ENCODE peak calls at places on chromosomes 6 and 20, in ten cellular contexts. Z, O, C, Y, W, V, D, U, A and F are unnamed samples. For H3K4me1, the result is how much of the 10 kb centered on the place peaks cover.

GRCh38 chr6:69953491-69953890 is 87.1 kb downstream of the COL19A1 start:
- DNase-seq in U (no peak), D (no peak), C (no peak), W (no peak), V (no peak), Y (no peak), Z (no peak), A (no peak), O (no peak), F (no peak)

GRCh38 chr6:134835998-134836397 is 113.9 kb downstream of the ALDH8A1 start:
- DNase-seq in U (no peak), O (no peak), C (no peak), W (no peak), A (no peak), Y (no peak), V (no peak), Z (no peak), D (no peak), F (no peak)

GRCh38 chr6:33616913-33617312 is 4.2 kb upstream of the ITPR3 start:
- DNase-seq in W (no peak), C (no peak), O (no peak), A (no peak), U (no peak), V (no peak), Y (no peak), Z (no peak), D (no peak), F (no peak)

GRCh38 chr6:121190122-121190521 is 144.2 kb downstream of the TBC1D32 start:
- DNase-seq in A (no peak), U (no peak), O (no peak), C (no peak), Y (no peak), V (no peak), Z (no peak), D (no peak), W (no peak), F (no peak)

GRCh38 chr20:50460608-50461268 is 49.4 kb upstream of the PTPN1 start:
- DNase-seq in D (peak), Y (peak), U (peak), A (peak), C (peak), Z (peak), O (peak), V (peak), W (peak), F (no peak)

GRCh38 chr6:96520039-96520850 is 1.4 kb upstream of the UFL1 start:
- DNase-seq in Y (no peak), Z (no peak), U (no peak), V (peak), A (no peak), W (peak), D (peak), C (no peak), O (peak), F (peak)

GRCh38 chr6:29626948-29627761 is 5.8 kb downstream of the GABBR1 start:
- DNase-seq in V (no peak), U (no peak), C (no peak), O (peak), Y (no peak), D (no peak), W (peak), Z (no peak), A (no peak), F (no peak)

GRCh38 chr6:44115866-44116265 is 11.4 kb downstream of the MRPL14 start:
- DNase-seq in Z (no peak), U (no peak), V (no peak), A (no peak), Y (no peak), C (no peak), D (no peak), W (no peak), O (no peak), F (peak)

GRCh38 chr6:118719351-118720124 is 68.1 kb upstream of the CEP85L start:
- DNase-seq in D (no peak), W (no peak), A (no peak), Y (no peak), Z (no peak), U (peak), V (no peak), C (no peak), O (no peak), F (no peak)

GRCh38 chr6:3549314-3549940 is 92.6 kb upstream of the SLC22A23 start:
- DNase-seq in Z (no peak), A (no peak), D (no peak), V (no peak), O (no peak), U (no peak), Y (no peak), C (no peak), W (no peak), F (peak)

GRCh38 chr6:43628392-43629103 is 516 bp downstream of the GTPBP2 start:
- DNase-seq in U (peak), V (peak), D (no peak), Z (peak), W (peak), C (peak), Y (no peak), A (peak), O (peak), F (no peak)

GRCh38 chr6:43584892-43585570 is 9.0 kb downstream of the POLH start:
- DNase-seq in V (no peak), D (no peak), C (no peak), Y (no peak), Z (no peak), O (no peak), W (no peak), U (peak), A (no peak), F (no peak)

GRCh38 chr20:33666293-33667244 is at the start of gene ACTL10:
- DNase-seq in D (peak), W (peak), O (peak), Z (peak), C (no peak), V (peak), Y (peak), A (peak), U (peak), F (peak)

GRCh38 chr20:33669224-33669623 is 2.5 kb downstream of the ACTL10 start:
- DNase-seq in D (no peak), U (no peak), W (no peak), Y (no peak), C (no peak), Z (no peak), V (no peak), A (no peak), O (no peak), F (no peak)

GRCh38 chr20:33668791-33669155 is 2.0 kb downstream of the ACTL10 start:
- DNase-seq in Y (no peak), O (no peak), Z (no peak), W (no peak), U (no peak), V (no peak), A (no peak), C (no peak), D (no peak), F (no peak)

GRCh38 chr20:33667245-33668086 is 723 bp downstream of the ACTL10 start:
- DNase-seq in D (peak), Y (peak), C (no peak), O (peak), V (peak), Z (no peak), A (peak), W (no peak), U (peak), F (no peak)

GRCh38 chr20:33668087-33668790 is 1.5 kb downstream of the ACTL10 start:
- DNase-seq in D (no peak), Z (no peak), U (no peak), O (no peak), C (peak), Y (no peak), A (peak), W (peak), V (peak), F (no peak)
- H3K4me1 ChIP-seq in D (under half), Z (under half), U (under half), O (under half), C (under half), Y (under half), A (under half), W (under half), V (under half), F (under half)

DNA sequence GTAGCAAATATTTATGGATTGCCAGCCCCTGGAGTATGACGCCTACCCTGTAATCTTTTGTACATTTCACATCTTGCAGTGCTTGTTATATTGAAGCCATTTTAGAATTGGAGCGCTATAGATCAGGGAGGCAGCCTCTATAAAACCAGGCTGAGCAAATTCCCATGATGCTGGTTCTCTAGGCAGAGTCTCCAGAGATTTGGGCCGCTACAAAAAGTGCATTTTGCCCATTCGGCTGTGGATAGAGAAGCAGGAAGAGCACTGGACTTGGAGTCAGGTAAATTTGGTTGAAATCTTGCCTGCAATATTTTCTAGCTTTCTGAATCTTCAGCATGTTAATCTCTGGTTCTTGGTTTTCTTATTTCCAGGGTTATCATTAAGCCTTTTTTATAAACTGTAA is 2.0 kb downstream of the YWHAB start:
- DNase-seq in V (no peak), C (no peak), Z (no peak), O (no peak), D (no peak), W (no peak), U (no peak), A (no peak), Y (no peak), F (no peak)
- H3K4me1 ChIP-seq in V (half or more), C (under half), Z (under half), O (under half), D (under half), W (under half), U (half or more), A (under half), Y (under half), F (under half)

GRCh38 chr6:142883011-142883410 is 62.0 kb downstream of the HIVEP2 start:
- DNase-seq in W (no peak), Y (no peak), V (no peak), C (no peak), Z (no peak), O (no peak), D (no peak), U (no peak), A (no peak), F (no peak)
- H3K4me1 ChIP-seq in W (under half), Y (half or more), V (under half), C (under half), Z (under half), O (under half), D (under half), U (half or more), A (under half), F (under half)

GRCh38 chr20:62506087-62506486 is 30.3 kb upstream of the GATA5 start:
- DNase-seq in Y (no peak), W (no peak), A (no peak), D (no peak), V (no peak), O (no peak), Z (no peak), C (no peak), U (no peak), F (no peak)

GRCh38 chr20:62507991-62508640 is 32.3 kb upstream of the GATA5 start:
- DNase-seq in A (no peak), D (no peak), Z (no peak), O (no peak), U (no peak), W (no peak), V (no peak), C (no peak), Y (no peak), F (no peak)

GRCh38 chr20:62508641-62509051 is 32.9 kb upstream of the GATA5 start:
- DNase-seq in D (no peak), Y (no peak), C (peak), O (no peak), Z (no peak), W (no peak), V (no peak), A (no peak), U (no peak), F (no peak)

GRCh38 chr20:62506791-62507190 is 31.0 kb upstream of the GATA5 start:
- DNase-seq in Y (no peak), U (no peak), V (no peak), A (no peak), W (no peak), C (no peak), Z (no peak), D (no peak), O (no peak), F (no peak)

DNA sequence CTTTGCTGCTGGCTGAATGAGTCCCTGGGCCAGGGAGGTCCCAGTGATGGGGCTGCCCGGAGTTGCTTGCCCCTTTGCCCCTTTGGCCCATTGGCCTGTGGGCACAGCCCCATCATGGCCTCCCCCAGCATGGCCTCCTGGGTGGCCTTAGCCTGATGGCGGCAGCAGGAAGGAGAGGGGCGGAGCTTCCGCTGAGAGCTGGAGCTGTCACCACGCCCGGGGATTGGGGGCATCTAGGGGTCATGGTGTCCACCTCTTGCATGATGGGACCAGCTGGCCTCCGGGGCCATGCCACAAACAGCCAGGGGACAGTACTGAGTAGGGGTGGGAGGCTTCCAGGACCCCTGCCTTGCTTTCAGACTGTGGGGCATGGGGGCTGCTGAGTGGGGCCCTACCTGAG is 31.5 kb upstream of the GATA5 start:
- DNase-seq in V (no peak), O (no peak), D (no peak), Z (no peak), C (no peak), Y (no peak), U (no peak), A (no peak), W (no peak), F (no peak)
- H3K4me1 ChIP-seq in V (under half), O (under half), D (under half), Z (under half), C (under half), Y (under half), U (under half), A (under half), W (under half), F (under half)